ENCODE peak calls at places on chromosomes 7 and 10, in four cellular contexts. I, B, N and U are unnamed samples. For H3K4me1, the result is how much of the 10 kb centered on the place peaks cover.

GRCh38 chr10:24691113-24691512 is 32.6 kb downstream of the ARHGAP21 start:
- DNase-seq in I (no peak), B (no peak), N (no peak), U (no peak)

GRCh38 chr10:93390691-93391090 is 91.4 kb downstream of the MYOF start:
- DNase-seq in N (no peak), B (no peak), I (no peak), U (no peak)

GRCh38 chr10:95653895-95654294 is 2.6 kb downstream of the ALDH18A1 start:
- DNase-seq in I (no peak), N (no peak), B (no peak), U (no peak)

GRCh38 chr7:132518102-132518838 is 58.0 kb downstream of the PLXNA4 start:
- DNase-seq in I (no peak), N (no peak), B (no peak), U (no peak)

GRCh38 chr10:1420663-1421362 is 316.5 kb downstream of the ADARB2 start:
- DNase-seq in N (no peak), I (peak), B (no peak), U (peak)

GRCh38 chr10:31642296-31642695 is 286.3 kb downstream of the ARHGAP12 start:
- DNase-seq in B (no peak), N (no peak), I (no peak), U (no peak)

GRCh38 chr7:43431020-43431595 is 151.8 kb upstream of the STK17A start:
- DNase-seq in N (no peak), I (no peak), B (no peak), U (no peak)

GRCh38 chr7:105480931-105481330 is 41.1 kb downstream of the PUS7 start:
- DNase-seq in B (no peak), N (no peak), I (no peak), U (no peak)

GRCh38 chr10:92834331-92834730 is 14.0 kb upstream of the EXOC6 start:
- DNase-seq in N (no peak), B (no peak), I (no peak), U (no peak)

GRCh38 chr10:91412688-91413087 is 2.5 kb downstream of the HECTD2 start:
- DNase-seq in I (no peak), N (no peak), B (no peak), U (no peak)

GRCh38 chr7:100366411-100367250 is 6.7 kb upstream of the PILRA start:
- DNase-seq in I (peak), B (no peak), N (peak), U (no peak)

GRCh38 chr10:109972372-109973001 is 35.3 kb upstream of the ADD3 start:
- DNase-seq in N (no peak), B (no peak), I (no peak), U (no peak)

GRCh38 chr7:73851410-73852338 is 9.3 kb upstream of the TMEM270 start:
- DNase-seq in I (peak), B (no peak), N (peak), U (no peak)

GRCh38 chr10:131860806-131861440 is 39.9 kb upstream of the PPP2R2D start:
- DNase-seq in N (no peak), I (no peak), B (no peak), U (no peak)

GRCh38 chr10:89159761-89160160 is 47.4 kb downstream of the CH25H start:
- DNase-seq in I (no peak), B (no peak), N (no peak), U (no peak)

GRCh38 chr7:116740758-116741462 is 68.9 kb downstream of the MET start:
- DNase-seq in B (no peak), I (peak), N (no peak), U (no peak)

GRCh38 chr7:101232141-101232821 is 5.3 kb downstream of the CLDN15 start:
- DNase-seq in I (peak), N (peak), B (no peak), U (peak)

GRCh38 chr10:101346177-101346576 is 7.8 kb upstream of the BTRC start:
- DNase-seq in N (no peak), B (no peak), I (no peak), U (no peak)

GRCh38 chr7:20270371-20270770 is 53.2 kb upstream of the MACC1 start:
- DNase-seq in I (no peak), N (no peak), B (no peak), U (no peak)

GRCh38 chr7:151017953-151018420 is 6.3 kb downstream of the ATG9B start:
- DNase-seq in N (peak), I (peak), B (peak), U (peak)

GRCh38 chr10:96910488-96911395 is 78.6 kb downstream of the LCOR start:
- DNase-seq in I (peak), N (no peak), B (no peak), U (no peak)

GRCh38 chr7:153616808-153617207 is 435.4 kb upstream of the DPP6 start:
- DNase-seq in I (no peak), B (no peak), N (no peak), U (no peak)

GRCh38 chr10:5665380-5666323 is 743 bp downstream of the ASB13 start:
- DNase-seq in I (peak), N (no peak), B (peak), U (peak)

GRCh38 chr10:43502931-43503330 is 66.0 kb downstream of the ZNF487 start:
- DNase-seq in I (no peak), N (no peak), B (no peak), U (no peak)

GRCh38 chr10:63707254-63707910 is 186.2 kb downstream of the REEP3 start:
- DNase-seq in B (no peak), N (no peak), I (peak), U (no peak)

GRCh38 chr7:70583965-70584883 is 547.7 kb upstream of the GALNT17 start:
- DNase-seq in B (no peak), I (no peak), N (no peak), U (no peak)

GRCh38 chr7:32051128-32051527 is 19.1 kb downstream of the PDE1C start:
- DNase-seq in I (no peak), N (no peak), B (no peak), U (no peak)

GRCh38 chr7:156640949-156641485 is 443 bp downstream of the RNF32 start:
- DNase-seq in N (peak), B (no peak), I (peak), U (peak)

GRCh38 chr10:131747251-131747650 is 153.6 kb upstream of the PPP2R2D start:
- DNase-seq in B (no peak), N (no peak), I (no peak), U (no peak)

GRCh38 chr7:69476416-69476815 is 121.9 kb upstream of the AUTS2 start:
- DNase-seq in B (no peak), N (no peak), I (no peak), U (no peak)

GRCh38 chr10:93580824-93581223 is 14.4 kb downstream of the FFAR4 start:
- DNase-seq in B (no peak), N (no peak), I (no peak), U (no peak)

DNA sequence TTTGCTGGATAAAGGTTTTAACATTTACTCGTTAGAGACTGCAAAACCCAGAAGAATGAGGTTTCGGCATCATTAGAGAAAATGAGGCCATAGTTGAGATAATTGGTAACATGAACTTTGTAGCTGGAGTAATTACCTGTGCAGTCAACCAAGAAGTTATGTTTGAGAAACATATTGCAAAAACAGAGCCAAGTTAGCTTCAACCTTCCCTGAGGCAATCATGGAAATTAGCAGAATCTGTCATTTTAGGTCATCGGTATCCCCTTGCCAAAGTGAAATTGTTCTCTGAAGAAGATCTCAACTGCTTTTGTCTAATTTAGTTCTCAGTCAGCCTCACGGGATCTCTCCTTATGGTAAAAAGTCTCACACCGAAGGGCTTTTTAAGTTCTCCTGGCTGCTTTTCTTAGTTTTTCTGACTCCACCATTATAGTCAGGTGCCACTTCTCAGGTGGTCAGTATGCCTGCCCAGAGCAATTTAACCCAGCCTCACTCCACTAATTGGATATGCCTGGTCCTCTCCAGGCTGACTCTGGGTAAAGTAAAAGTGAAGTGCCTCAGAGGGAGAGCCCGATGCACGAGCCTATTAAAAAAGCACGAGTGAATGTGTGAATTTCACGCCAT is 52.5 kb downstream of the NRCAM start:
- DNase-seq in N (no peak), I (no peak), B (no peak), U (no peak)
- H3K4me1 ChIP-seq in N (under half), I (under half), B (under half), U (under half)

GRCh38 chr7:37545619-37546356 is 97.1 kb upstream of the ELMO1 start:
- DNase-seq in B (no peak), I (no peak), N (no peak), U (no peak)

GRCh38 chr7:37541810-37542443 is 93.3 kb upstream of the ELMO1 start:
- DNase-seq in I (no peak), N (no peak), B (no peak), U (no peak)

GRCh38 chr7:37536706-37537105 is 88.0 kb upstream of the ELMO1 start:
- DNase-seq in B (no peak), I (no peak), N (no peak), U (no peak)

GRCh38 chr7:37538945-37539344 is 90.3 kb upstream of the ELMO1 start:
- DNase-seq in I (no peak), N (no peak), B (no peak), U (no peak)

GRCh38 chr7:37540917-37541316 is 92.3 kb upstream of the ELMO1 start:
- DNase-seq in I (no peak), N (no peak), B (no peak), U (no peak)
- H3K4me1 ChIP-seq in I (under half), N (under half), B (under half), U (under half)

GRCh38 chr7:95420996-95421846 is 13.6 kb downstream of the PON2 start:
- DNase-seq in N (no peak), I (no peak), B (no peak), U (no peak)

GRCh38 chr7:95427914-95428516 is 6.8 kb downstream of the PON2 start:
- DNase-seq in B (no peak), N (no peak), I (no peak), U (no peak)

GRCh38 chr7:95421847-95422444 is 12.9 kb downstream of the PON2 start:
- DNase-seq in B (no peak), N (no peak), I (no peak), U (no peak)

GRCh38 chr7:95427123-95427522 is 7.7 kb downstream of the PON2 start:
- DNase-seq in N (no peak), I (no peak), B (no peak), U (no peak)

DNA sequence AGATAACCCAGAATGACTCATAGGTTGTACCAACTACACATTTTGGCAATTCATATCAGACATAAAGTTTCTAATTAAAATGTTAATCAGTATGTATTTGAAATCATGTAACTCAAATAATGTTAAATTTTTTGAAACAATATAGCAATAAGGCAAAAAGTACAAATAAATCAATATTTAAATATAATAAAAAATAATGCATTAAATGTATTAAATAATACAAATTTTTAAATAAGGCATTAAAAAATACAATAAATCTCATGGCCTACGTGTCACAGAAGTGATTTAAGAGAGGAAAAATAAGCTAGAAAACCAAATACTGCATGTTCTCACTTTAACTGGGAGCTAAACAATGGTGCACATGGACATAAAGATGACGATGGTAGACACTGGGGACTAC is 9.1 kb downstream of the PON2 start:
- DNase-seq in B (no peak), I (no peak), N (no peak), U (no peak)
- H3K4me1 ChIP-seq in B (under half), I (under half), N (under half), U (under half)

DNA sequence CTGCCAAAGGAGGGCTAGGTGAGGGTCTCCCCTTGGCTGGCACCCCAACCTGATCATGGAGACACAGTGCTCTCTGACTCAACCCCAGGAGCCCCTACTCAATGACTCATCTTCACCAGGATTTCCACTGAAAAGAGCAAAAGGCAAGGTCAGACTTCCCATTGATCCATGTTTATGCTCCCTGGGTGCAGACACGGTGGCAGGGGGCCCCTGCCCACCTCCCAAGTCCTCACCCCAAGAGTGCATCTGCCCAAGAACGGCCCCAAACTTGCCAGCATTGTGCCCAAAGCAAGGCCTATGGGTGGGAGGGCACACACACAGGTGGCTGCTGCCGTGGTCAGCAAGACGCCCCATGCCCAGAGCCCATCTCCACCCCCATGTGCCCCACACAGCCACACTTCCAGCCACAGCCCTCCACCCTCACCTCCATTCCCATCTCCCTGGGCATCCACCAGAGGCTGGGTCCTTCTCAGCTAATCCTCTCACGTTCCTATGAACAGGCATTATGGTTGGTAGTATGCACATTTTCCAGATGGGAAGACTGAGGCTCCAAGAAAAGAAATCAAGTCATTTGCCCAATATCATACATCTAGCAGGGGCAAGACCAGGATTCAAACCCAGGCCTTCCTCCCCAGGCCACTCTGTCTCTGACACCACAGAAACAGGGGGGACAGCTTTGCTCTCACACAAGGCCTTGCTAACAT is 31.3 kb downstream of the FAM53B start:
- DNase-seq in N (peak), B (no peak), I (no peak), U (no peak)
- H3K4me1 ChIP-seq in N (under half), B (half or more), I (under half), U (under half)